ENCODE peak calls at places on chromosomes 13 and 19, in ten cellular contexts. Z is coronary artery, D is aorta, C is MG63, A is heart left ventricle, N is foreskin fibroblast, H is uterus, T is fibroblast of pulmonary artery, J is neuronal stem cell, U is AG04450. P is an unnamed sample.

GRCh38 chr13:113451951-113452421 is 1.3 kb downstream of the ADPRHL1 start:
- DNase-seq in Z (no peak), D (no peak), C (no peak), A (peak; percentile 89), N (no peak), H (no peak), T (no peak), J (no peak), U (no peak), P (no peak)

GRCh38 chr13:78020861-78021260 is 102.2 kb upstream of the EDNRB start:
- DNase-seq in Z (no peak), D (no peak), C (no peak), A (no peak), N (no peak), H (no peak), T (no peak), J (peak; percentile 80), U (no peak), P (no peak)

GRCh38 chr13:96431044-96431581 is 341.2 kb downstream of the HS6ST3 start:
- DNase-seq in Z (no peak), D (no peak), C (no peak), A (no peak), N (no peak), H (no peak), T (no peak), J (no peak), U (no peak), P (no peak)

GRCh38 chr19:41795031-41795461 is 1.3 kb upstream of the CEACAM3 start:
- DNase-seq in Z (no peak), D (no peak), C (peak; percentile 37), A (peak; percentile 43), N (peak; percentile 65), H (no peak), T (peak; percentile 48), J (peak; percentile 30), U (no peak), P (no peak)

GRCh38 chr13:43374621-43375020 is 351.2 kb downstream of the DNAJC15 start:
- DNase-seq in Z (no peak), D (no peak), C (no peak), A (no peak), N (peak; percentile 74), H (no peak), T (peak; percentile 66), J (no peak), U (no peak), P (no peak)

GRCh38 chr19:40693896-40694295 is 3.4 kb upstream of the NUMBL start:
- DNase-seq in Z (no peak), D (no peak), C (no peak), A (no peak), N (no peak), H (no peak), T (no peak), J (no peak), U (no peak), P (no peak)

GRCh38 chr13:79796116-79796515 is 315.2 kb downstream of the NDFIP2 start:
- DNase-seq in Z (no peak), D (no peak), C (no peak), A (no peak), N (no peak), H (no peak), T (no peak), J (no peak), U (no peak), P (peak; percentile 32)

GRCh38 chr13:95509521-95510315 is 42.8 kb upstream of the CLDN10 start:
- DNase-seq in Z (no peak), D (no peak), C (peak; percentile 8), A (no peak), N (peak; percentile 54), H (no peak), T (peak; percentile 28), J (no peak), U (no peak), P (peak; percentile 61)

GRCh38 chr19:4613258-4613751 is 26.0 kb upstream of the TNFAIP8L1 start:
- DNase-seq in Z (no peak), D (no peak), C (no peak), A (no peak), N (no peak), H (no peak), T (no peak), J (no peak), U (no peak), P (no peak)
- H3K4me3 ChIP-seq in Z (no peak overlapping the region), D (no peak overlapping the region), C (no peak overlapping the region), A (no peak overlapping the region), N (no peak overlapping the region), H (no peak overlapping the region), T (no peak overlapping the region), J (no peak overlapping the region), U (no peak overlapping the region), P (no peak overlapping the region)

DNA sequence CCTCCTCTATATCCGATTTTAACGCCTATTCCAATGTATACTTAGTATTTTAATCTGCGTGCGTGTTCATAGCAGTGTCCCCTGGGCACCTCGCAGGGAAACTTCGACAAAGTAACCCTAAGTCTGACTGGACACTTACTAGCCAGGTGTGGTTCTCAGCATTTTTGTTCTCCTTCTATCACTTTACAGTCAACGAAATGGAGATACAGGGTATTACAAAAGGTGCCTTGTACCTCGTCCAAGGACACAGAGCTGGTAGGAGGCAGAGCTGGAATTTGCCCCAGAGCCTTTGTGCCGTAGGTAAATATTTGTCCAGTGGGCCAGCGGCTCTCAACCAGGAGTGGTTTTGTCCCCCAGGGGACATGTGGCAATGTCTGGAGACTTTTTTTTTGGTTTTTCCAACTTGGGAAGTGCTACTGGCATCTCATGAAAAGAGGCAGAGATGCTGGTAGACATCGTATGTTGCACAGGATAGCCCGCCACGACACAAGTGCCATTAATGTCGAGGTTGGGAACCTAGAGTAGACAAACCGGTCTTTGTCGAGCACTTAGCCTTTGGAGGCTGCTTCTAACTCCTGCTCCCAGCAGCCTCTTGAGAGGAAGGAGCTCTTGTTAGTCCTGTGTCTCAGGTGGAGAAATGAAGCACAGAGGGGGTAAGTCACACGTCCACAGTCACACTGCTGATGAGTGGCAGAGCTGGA is 1.1 kb downstream of the ZNF444 start:
- DNase-seq in Z (no peak), D (no peak), C (no peak), A (no peak), N (no peak), H (no peak), T (no peak), J (no peak), U (no peak), P (no peak)
- H3K4me3 ChIP-seq in Z (peak overlapping the region; percentile 76), D (peak overlapping the region; percentile 50), C (peak overlapping the region; percentile 46), A (peak overlapping the region; percentile 69), N (peak overlapping the region; percentile 67), H (peak overlapping the region; percentile 66), T (peak overlapping the region; percentile 66), J (peak overlapping the region; percentile 50), U (peak overlapping the region; percentile 75), P (peak overlapping the region; percentile 67)

GRCh38 chr19:45471866-45472556 is 4.2 kb downstream of the FOSB start:
- DNase-seq in Z (no peak), D (no peak), C (no peak), A (no peak), N (no peak), H (no peak), T (peak; percentile 38), J (no peak), U (no peak), P (no peak)

GRCh38 chr19:45469835-45470146 is 2.0 kb downstream of the FOSB start:
- DNase-seq in Z (no peak), D (no peak), C (peak; percentile 82), A (no peak), N (peak; percentile 92), H (no peak), T (no peak), J (no peak), U (no peak), P (peak; percentile 49)

GRCh38 chr19:45471116-45471865 is 3.5 kb downstream of the FOSB start:
- DNase-seq in Z (no peak), D (peak; percentile 84), C (no peak), A (no peak), N (no peak), H (no peak), T (no peak), J (no peak), U (no peak), P (no peak)

GRCh38 chr19:45469132-45469834 is 1.5 kb downstream of the FOSB start:
- DNase-seq in Z (peak; percentile 93), D (peak; percentile 95), C (peak; percentile 95), A (peak; percentile 95), N (peak; percentile 99), H (peak; percentile 92), T (peak; percentile 94), J (peak; percentile 95), U (peak; percentile 84), P (peak; percentile 84)

DNA sequence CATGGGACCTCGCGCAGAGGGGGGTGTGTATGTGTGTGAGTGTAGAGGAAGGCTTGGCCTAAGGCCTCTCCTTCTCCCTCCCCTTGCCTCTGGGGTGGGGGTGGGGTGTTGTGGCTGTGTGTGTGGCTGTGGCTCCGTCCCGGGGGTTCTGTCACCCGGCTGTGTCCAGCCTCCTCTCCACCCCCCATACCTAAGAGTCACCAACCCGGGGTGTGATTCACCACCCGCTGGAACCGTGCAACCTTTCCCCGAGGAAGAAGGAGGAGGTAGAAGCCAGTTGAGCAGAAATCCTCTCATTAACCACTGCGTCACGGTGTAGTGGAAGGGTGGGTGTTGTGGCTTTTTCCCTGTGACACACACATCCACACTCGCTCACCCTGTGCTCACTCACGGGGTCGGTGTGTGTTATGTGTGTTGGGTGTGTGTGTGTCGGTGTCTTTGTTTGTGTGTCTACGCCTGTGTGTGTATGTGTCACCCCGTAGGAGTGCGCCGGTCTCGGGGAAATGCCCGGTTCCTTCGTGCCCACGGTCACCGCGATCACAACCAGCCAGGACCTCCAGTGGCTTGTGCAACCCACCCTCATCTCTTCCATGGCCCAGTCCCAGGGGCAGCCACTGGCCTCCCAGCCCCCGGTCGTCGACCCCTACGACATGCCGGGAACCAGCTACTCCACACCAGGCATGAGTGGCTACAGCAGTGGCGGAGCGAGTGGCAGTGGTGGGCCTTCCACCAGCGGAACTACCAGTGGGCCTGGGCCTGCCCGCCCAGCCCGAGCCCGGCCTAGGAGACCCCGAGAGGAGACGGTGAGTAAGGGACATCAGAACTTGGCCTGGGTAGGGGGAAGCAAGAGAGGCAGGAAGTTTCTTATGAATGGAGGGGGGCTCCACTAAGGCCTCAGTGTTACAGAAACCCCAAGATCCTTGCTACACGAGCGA is 2.6 kb downstream of the FOSB start:
- DNase-seq in Z (peak; percentile 84), D (peak; percentile 89), C (peak; percentile 62), A (no peak), N (peak; percentile 59), H (peak; percentile 48), T (peak; percentile 55), J (no peak), U (no peak), P (no peak)
- H3K4me3 ChIP-seq in Z (peak overlapping the region; percentile 73), D (no peak overlapping the region), C (peak overlapping the region; percentile 77), A (peak overlapping the region; percentile 72), N (peak overlapping the region; percentile 65), H (peak overlapping the region; percentile 69), T (peak overlapping the region; percentile 97), J (peak overlapping the region; percentile 58), U (peak overlapping the region; percentile 96), P (peak overlapping the region; percentile 95)

DNA sequence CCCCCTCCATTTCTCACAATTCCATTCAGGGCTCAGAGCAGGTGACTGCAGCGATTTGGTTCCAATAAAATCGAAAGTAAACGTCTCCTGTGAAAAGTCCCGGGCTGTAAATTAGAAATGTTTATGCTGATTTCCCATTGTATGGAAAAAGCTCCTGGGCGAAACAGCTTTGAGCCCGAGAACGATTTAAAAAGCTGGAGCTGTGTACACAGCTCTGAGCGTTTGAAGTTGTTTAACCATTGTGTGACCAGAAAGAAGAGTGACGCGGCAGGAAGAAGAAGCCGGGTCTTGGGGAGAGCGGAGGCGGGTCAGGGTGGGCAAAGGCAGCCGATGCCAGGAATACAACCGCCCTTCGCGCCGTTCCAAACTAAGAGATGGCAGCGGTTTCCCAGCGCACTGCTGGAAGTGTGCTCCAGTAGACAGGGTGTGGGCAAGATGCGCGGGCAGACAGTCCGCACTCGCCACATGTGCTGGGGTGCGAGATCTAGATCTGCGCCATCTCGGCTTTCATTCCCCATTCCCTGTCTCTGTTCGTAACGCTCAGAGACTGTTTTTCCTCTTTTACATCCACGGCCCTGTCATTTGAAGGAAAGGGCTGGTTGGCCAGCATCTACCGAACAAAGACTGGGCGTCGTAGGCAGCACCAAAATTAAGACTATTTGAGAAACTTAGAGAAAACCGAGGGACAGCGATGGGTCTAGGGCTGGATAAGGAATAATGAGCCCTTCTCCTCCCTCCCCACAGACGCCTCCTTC is 960 bp upstream of the GSX1 start:
- DNase-seq in Z (no peak), D (no peak), C (no peak), A (no peak), N (no peak), H (no peak), T (no peak), J (no peak), U (no peak), P (no peak)
- H3K4me3 ChIP-seq in Z (peak overlapping the region; percentile 65), D (no peak overlapping the region), C (no peak overlapping the region), A (peak overlapping the region; percentile 34), N (peak overlapping the region; percentile 26), H (peak overlapping the region; percentile 21), T (no peak overlapping the region), J (peak overlapping the region; percentile 12), U (no peak overlapping the region), P (peak overlapping the region; percentile 7)